ENCODE peak calls at places on chromosomes 13 and 19, in four cellular contexts. One of them, this sample, is unnamed.

GRCh38 chr13:37656247-37656940 is 57.8 kb upstream of the POSTN start:
- DNase-seq in H1: no peak
- DNase-seq in WTC11: no peak
- DNase-seq in K562: no peak
- DNase-seq in this sample: no peak

GRCh38 chr13:26964278-26965057 is 203.9 kb upstream of the GPR12 start:
- DNase-seq in H1: no peak
- DNase-seq in K562: no peak
- DNase-seq in WTC11: no peak
- DNase-seq in this sample: no peak

GRCh38 chr19:13610042-13610691 is 103.9 kb upstream of the CACNA1A start:
- DNase-seq in H1: no peak
- DNase-seq in K562: no peak
- DNase-seq in WTC11: peak; percentile 40
- DNase-seq in this sample: no peak

GRCh38 chr19:2050991-2051770 is at the start of gene MKNK2:
- DNase-seq in WTC11: peak; percentile 93
- DNase-seq in K562: peak; percentile 87
- DNase-seq in H1: peak; percentile 72
- DNase-seq in this sample: peak; percentile 99

GRCh38 chr19:18789883-18790565 is 1.1 kb downstream of the COMP start:
- DNase-seq in K562: peak; percentile 91
- DNase-seq in H1: peak; percentile 27
- DNase-seq in WTC11: peak; percentile 76
- DNase-seq in this sample: peak; percentile 69

GRCh38 chr13:52842440-52842839 is 6.0 kb downstream of the PCDH8 start:
- DNase-seq in H1: no peak
- DNase-seq in K562: no peak
- DNase-seq in WTC11: no peak
- DNase-seq in this sample: peak; percentile 69

GRCh38 chr13:114143806-114144605 is 11.6 kb upstream of the RASA3 start:
- DNase-seq in H1: no peak
- DNase-seq in K562: peak; percentile 53
- DNase-seq in WTC11: peak; percentile 59
- DNase-seq in this sample: peak; percentile 61

GRCh38 chr19:2032296-2032941 is 16.9 kb upstream of the BTBD2 start:
- DNase-seq in H1: no peak
- DNase-seq in K562: no peak
- DNase-seq in WTC11: no peak
- DNase-seq in this sample: peak; percentile 91

GRCh38 chr19:55658846-55659459 is 4.1 kb downstream of the U2AF2 start:
- DNase-seq in WTC11: no peak
- DNase-seq in K562: no peak
- DNase-seq in H1: no peak
- DNase-seq in this sample: no peak

GRCh38 chr13:25171517-25172302 is at the start of gene AMER2:
- DNase-seq in WTC11: peak; percentile 28
- DNase-seq in H1: no peak
- DNase-seq in K562: no peak
- DNase-seq in this sample: peak; percentile 75

GRCh38 chr19:54114340-54114826 is 1.1 kb downstream of the TFPT start:
- DNase-seq in K562: no peak
- DNase-seq in H1: no peak
- DNase-seq in WTC11: no peak
- DNase-seq in this sample: peak; percentile 52

GRCh38 chr19:46579286-46579944 is 21.7 kb upstream of the CALM3 start:
- DNase-seq in WTC11: no peak
- DNase-seq in K562: no peak
- DNase-seq in H1: no peak
- DNase-seq in this sample: peak; percentile 64

GRCh38 chr13:42880241-42880640 is 98.9 kb downstream of the FAM216B start:
- DNase-seq in K562: no peak
- DNase-seq in H1: no peak
- DNase-seq in WTC11: no peak
- DNase-seq in this sample: no peak

GRCh38 chr13:41597348-41598041 is 140.1 kb downstream of the RGCC start:
- DNase-seq in K562: no peak
- DNase-seq in H1: no peak
- DNase-seq in WTC11: no peak
- DNase-seq in this sample: no peak

GRCh38 chr13:113162783-113163685 is 4.6 kb downstream of the PROZ start:
- DNase-seq in WTC11: no peak
- DNase-seq in H1: no peak
- DNase-seq in K562: no peak
- DNase-seq in this sample: no peak

GRCh38 chr13:94007072-94007471 is 472.4 kb downstream of the DCT start:
- DNase-seq in WTC11: no peak
- DNase-seq in H1: no peak
- DNase-seq in K562: no peak
- DNase-seq in this sample: no peak

GRCh38 chr19:10817291-10818038 is 18.5 kb downstream of the TMED1 start:
- DNase-seq in WTC11: no peak
- DNase-seq in H1: no peak
- DNase-seq in K562: no peak
- DNase-seq in this sample: peak; percentile 88

GRCh38 chr19:23075031-23075733 is 41.6 kb upstream of the ZNF730 start:
- DNase-seq in H1: peak; percentile 92
- DNase-seq in WTC11: peak; percentile 92
- DNase-seq in K562: peak; percentile 26
- DNase-seq in this sample: peak; percentile 92

GRCh38 chr13:93517658-93518057 is 291.1 kb downstream of the GPC6 start:
- DNase-seq in H1: no peak
- DNase-seq in WTC11: no peak
- DNase-seq in K562: no peak
- DNase-seq in this sample: no peak

GRCh38 chr19:29568036-29568788 is 37.9 kb upstream of the POP4 start:
- DNase-seq in K562: no peak
- DNase-seq in WTC11: no peak
- DNase-seq in H1: no peak
- DNase-seq in this sample: no peak

GRCh38 chr19:1474011-1474764 is 4.8 kb downstream of the C19orf25 start:
- DNase-seq in WTC11: peak; percentile 11
- DNase-seq in H1: no peak
- DNase-seq in K562: no peak
- DNase-seq in this sample: peak; percentile 55

GRCh38 chr13:34155931-34156607 is 338.1 kb downstream of the RFC3 start:
- DNase-seq in WTC11: no peak
- DNase-seq in K562: no peak
- DNase-seq in H1: no peak
- DNase-seq in this sample: no peak

DNA sequence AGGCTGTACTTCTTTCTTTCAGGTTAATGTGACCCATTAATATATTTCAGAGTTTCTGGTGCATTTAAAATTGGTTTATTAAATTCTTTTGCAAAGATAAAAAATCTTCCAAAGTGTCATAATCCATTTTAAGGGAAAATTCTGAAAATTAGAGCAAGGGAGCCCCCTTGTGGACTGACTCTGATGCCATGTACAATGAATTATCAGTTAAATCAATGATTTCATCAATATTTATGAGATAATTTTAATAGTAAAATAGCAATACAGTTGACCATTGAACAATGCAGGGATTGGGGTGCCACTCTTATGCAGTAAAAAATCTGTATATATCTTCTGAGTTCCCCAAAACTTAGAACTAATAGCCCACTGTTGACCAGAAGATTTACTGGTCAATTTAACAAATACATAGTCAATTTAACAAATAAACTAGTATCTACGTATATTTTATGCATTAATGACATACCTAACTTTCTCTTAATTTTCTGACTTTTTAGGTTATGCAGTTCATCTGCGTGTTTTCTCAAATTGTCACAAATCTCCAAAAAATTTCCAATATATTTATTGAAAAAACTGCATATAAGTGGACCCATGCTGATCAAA is 479.1 kb upstream of the MIR17HG start:
- DNase-seq in WTC11: no peak
- DNase-seq in H1: no peak
- DNase-seq in K562: peak; percentile 57
- DNase-seq in this sample: no peak
- TF ChIP-seq TEAD4 in WTC11: no peak
- TF ChIP-seq TEAD4 in H1: no peak
- TF ChIP-seq TEAD4 in K562: no peak
- TF ChIP-seq TEAD4 in this sample: no peak

GRCh38 chr13:106471957-106472543 is 63.4 kb downstream of the EFNB2 start:
- DNase-seq in K562: no peak
- DNase-seq in H1: peak; percentile 70
- DNase-seq in WTC11: peak; percentile 41
- DNase-seq in this sample: peak; percentile 24

GRCh38 chr13:106474906-106475305 is 60.6 kb downstream of the EFNB2 start:
- DNase-seq in K562: no peak
- DNase-seq in H1: no peak
- DNase-seq in WTC11: no peak
- DNase-seq in this sample: no peak

GRCh38 chr13:106472621-106473020 is 62.8 kb downstream of the EFNB2 start:
- DNase-seq in WTC11: no peak
- DNase-seq in K562: no peak
- DNase-seq in H1: no peak
- DNase-seq in this sample: no peak

GRCh38 chr13:106475852-106476251 is 59.6 kb downstream of the EFNB2 start:
- DNase-seq in K562: no peak
- DNase-seq in WTC11: no peak
- DNase-seq in H1: no peak
- DNase-seq in this sample: no peak

GRCh38 chr13:106473174-106473573 is 62.3 kb downstream of the EFNB2 start:
- DNase-seq in H1: no peak
- DNase-seq in K562: no peak
- DNase-seq in WTC11: no peak
- DNase-seq in this sample: no peak
- TF ChIP-seq TEAD4 in H1: no peak
- TF ChIP-seq TEAD4 in K562: no peak
- TF ChIP-seq TEAD4 in WTC11: no peak
- TF ChIP-seq TEAD4 in this sample: no peak

DNA sequence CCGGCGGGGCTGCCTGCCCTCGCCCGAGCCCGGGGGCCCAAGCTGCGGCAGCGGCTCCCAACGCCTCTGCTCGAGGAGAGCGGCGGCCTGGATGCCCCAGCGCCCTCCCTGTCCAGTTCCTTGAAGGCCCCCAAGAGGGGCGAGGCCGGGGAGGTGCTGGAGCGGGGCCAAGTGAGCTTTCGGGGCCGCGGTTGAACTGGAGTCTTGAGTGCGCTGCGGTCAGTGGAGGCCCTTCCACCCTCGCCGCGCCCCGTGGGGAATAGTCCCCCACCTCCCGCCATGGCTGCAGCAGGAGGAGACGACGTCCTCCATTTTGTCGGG is 529 bp upstream of the ZMYM5 start:
- DNase-seq in WTC11: peak; percentile 56
- DNase-seq in H1: no peak
- DNase-seq in K562: peak; percentile 68
- DNase-seq in this sample: peak; percentile 75
- TF ChIP-seq TEAD4 in WTC11: no peak
- TF ChIP-seq TEAD4 in H1: no peak
- TF ChIP-seq TEAD4 in K562: no peak
- TF ChIP-seq TEAD4 in this sample: no peak

GRCh38 chr19:7658219-7658686 is 10.6 kb upstream of the RETN start:
- DNase-seq in K562: no peak
- DNase-seq in WTC11: no peak
- DNase-seq in H1: no peak
- DNase-seq in this sample: no peak
- TF ChIP-seq TEAD4 in K562: no peak
- TF ChIP-seq TEAD4 in WTC11: no peak
- TF ChIP-seq TEAD4 in H1: no peak
- TF ChIP-seq TEAD4 in this sample: no peak

GRCh38 chr13:99417821-99418662 is 83.2 kb upstream of the TM9SF2 start:
- DNase-seq in K562: no peak
- DNase-seq in WTC11: no peak
- DNase-seq in H1: no peak
- DNase-seq in this sample: no peak
- TF ChIP-seq TEAD4 in K562: no peak
- TF ChIP-seq TEAD4 in WTC11: no peak
- TF ChIP-seq TEAD4 in H1: no peak
- TF ChIP-seq TEAD4 in this sample: no peak

GRCh38 chr19:43462887-43463380 is 2.5 kb downstream of the LYPD3 start:
- DNase-seq in H1: peak; percentile 93
- DNase-seq in K562: no peak
- DNase-seq in WTC11: no peak
- DNase-seq in this sample: no peak
- TF ChIP-seq TEAD4 in H1: no peak
- TF ChIP-seq TEAD4 in K562: no peak
- TF ChIP-seq TEAD4 in WTC11: no peak
- TF ChIP-seq TEAD4 in this sample: no peak

DNA sequence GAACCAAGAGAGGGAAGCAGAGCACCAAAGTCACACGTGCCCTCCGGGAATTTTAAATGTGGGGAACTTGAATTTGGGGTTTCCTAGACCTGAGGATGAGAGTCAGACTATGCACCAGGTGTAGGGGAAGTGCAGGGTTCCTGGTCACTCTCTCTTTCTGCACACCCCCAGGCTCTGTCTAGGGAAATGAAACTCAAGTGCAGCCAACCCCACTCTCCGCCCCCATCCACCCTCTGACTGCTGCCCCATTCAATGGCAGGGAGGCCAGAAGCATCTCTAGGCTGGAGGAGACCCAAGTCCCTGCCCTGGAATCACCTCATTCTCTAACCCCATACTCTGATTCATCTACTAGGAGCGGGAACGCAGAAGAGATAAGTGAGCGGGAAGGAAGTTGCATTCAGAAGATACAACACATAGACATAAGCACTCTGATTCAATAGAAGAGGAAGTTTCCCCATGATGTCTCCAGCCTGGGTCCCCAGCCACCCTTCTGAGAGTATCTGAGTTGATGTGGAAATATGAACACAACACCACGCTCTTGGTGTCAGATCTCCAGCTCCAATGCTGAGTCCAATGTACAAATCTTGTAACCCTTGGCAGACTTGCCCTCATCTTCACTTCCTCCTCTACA is 4.7 kb upstream of the SIGLEC14 start:
- DNase-seq in H1: no peak
- DNase-seq in WTC11: no peak
- DNase-seq in K562: no peak
- DNase-seq in this sample: no peak
- TF ChIP-seq TEAD4 in H1: no peak
- TF ChIP-seq TEAD4 in WTC11: no peak
- TF ChIP-seq TEAD4 in K562: no peak
- TF ChIP-seq TEAD4 in this sample: no peak

GRCh38 chr19:38351865-38352395 is 16.3 kb downstream of the CATSPERG start:
- DNase-seq in WTC11: no peak
- DNase-seq in K562: no peak
- DNase-seq in H1: no peak
- DNase-seq in this sample: no peak
- TF ChIP-seq TEAD4 in WTC11: no peak
- TF ChIP-seq TEAD4 in K562: no peak
- TF ChIP-seq TEAD4 in H1: no peak
- TF ChIP-seq TEAD4 in this sample: no peak